ENCODE peak calls at places on chromosomes 11 and 22, in four cellular contexts. One of them, this sample, is unnamed.

GRCh38 chr11:70398834-70399680 is 728 bp downstream of the CTTN start:
- DNase-seq in nucleus accumbens: no peak
- DNase-seq in NCI-H1092 treated with DMSO at 0.1 percent for 48 hours: no peak
- DNase-seq in stimulated activated CD4-positive, alpha-beta T cell treated with anti-CD3 and anti-CD28 coated beads, Interleukin-4, amount 100 ng/mL, for 24 hours: no peak
- DNase-seq in this sample: no peak

GRCh38 chr22:20276468-20276867 is 8.3 kb upstream of the RTN4R start:
- DNase-seq in nucleus accumbens: no peak
- DNase-seq in NCI-H1092 treated with DMSO at 0.1 percent for 48 hours: no peak
- DNase-seq in stimulated activated CD4-positive, alpha-beta T cell treated with anti-CD3 and anti-CD28 coated beads, Interleukin-4, amount 100 ng/mL, for 24 hours: no peak
- DNase-seq in this sample: no peak

GRCh38 chr11:11983427-11983826 is 25.0 kb downstream of the DKK3 start:
- DNase-seq in nucleus accumbens: no peak
- DNase-seq in NCI-H1092 treated with DMSO at 0.1 percent for 48 hours: no peak
- DNase-seq in stimulated activated CD4-positive, alpha-beta T cell treated with anti-CD3 and anti-CD28 coated beads, Interleukin-4, amount 100 ng/mL, for 24 hours: no peak
- DNase-seq in this sample: no peak

GRCh38 chr11:129910360-129910759 is 15.0 kb upstream of the NFRKB start:
- DNase-seq in nucleus accumbens: no peak
- DNase-seq in NCI-H1092 treated with DMSO at 0.1 percent for 48 hours: no peak
- DNase-seq in stimulated activated CD4-positive, alpha-beta T cell treated with anti-CD3 and anti-CD28 coated beads, Interleukin-4, amount 100 ng/mL, for 24 hours: no peak
- DNase-seq in this sample: no peak

GRCh38 chr11:85281550-85281949 is 345.6 kb downstream of the DLG2 start:
- DNase-seq in nucleus accumbens: no peak
- DNase-seq in NCI-H1092 treated with DMSO at 0.1 percent for 48 hours: no peak
- DNase-seq in stimulated activated CD4-positive, alpha-beta T cell treated with anti-CD3 and anti-CD28 coated beads, Interleukin-4, amount 100 ng/mL, for 24 hours: no peak
- DNase-seq in this sample: no peak

GRCh38 chr11:103648670-103649400 is 387.6 kb upstream of the DDI1 start:
- DNase-seq in nucleus accumbens: no peak
- DNase-seq in NCI-H1092 treated with DMSO at 0.1 percent for 48 hours: no peak
- DNase-seq in stimulated activated CD4-positive, alpha-beta T cell treated with anti-CD3 and anti-CD28 coated beads, Interleukin-4, amount 100 ng/mL, for 24 hours: no peak
- DNase-seq in this sample: no peak

GRCh38 chr11:9738700-9739099 is 74.8 kb downstream of the SWAP70 start:
- DNase-seq in nucleus accumbens: no peak
- DNase-seq in NCI-H1092 treated with DMSO at 0.1 percent for 48 hours: no peak
- DNase-seq in stimulated activated CD4-positive, alpha-beta T cell treated with anti-CD3 and anti-CD28 coated beads, Interleukin-4, amount 100 ng/mL, for 24 hours: no peak
- DNase-seq in this sample: no peak

GRCh38 chr11:85787809-85788805 is 22.8 kb downstream of the SYTL2 start:
- DNase-seq in nucleus accumbens: no peak
- DNase-seq in NCI-H1092 treated with DMSO at 0.1 percent for 48 hours: no peak
- DNase-seq in stimulated activated CD4-positive, alpha-beta T cell treated with anti-CD3 and anti-CD28 coated beads, Interleukin-4, amount 100 ng/mL, for 24 hours: no peak
- DNase-seq in this sample: no peak

This sample was measured in stimulated activated naive CD4-positive, alpha-beta T cell treated with Interleukin-2 at 50 U/mL for 16 hours.